ENCODE peak calls at places on chromosomes 5 and 9, in seven cellular contexts. Q is H1, Y is ovary, M is tibial nerve, S is lower leg skin, J is GM12892, H is Peyer's patch. E is an unnamed sample.

GRCh38 chr5:56317923-56318561 is 84.9 kb upstream of the ANKRD55 start:
- DNase-seq in Q (no peak), Y (no peak), M (no peak), S (no peak), J (no peak), H (no peak), E (no peak)

GRCh38 chr5:87121315-87122170 is 146.1 kb upstream of the RASA1 start:
- DNase-seq in Q (no peak), Y (no peak), M (no peak), S (no peak), J (no peak), H (no peak), E (peak)

GRCh38 chr9:125906144-125906543 is 159.0 kb downstream of the PBX3 start:
- DNase-seq in Q (no peak), Y (no peak), M (no peak), S (no peak), J (no peak), H (no peak), E (no peak)

GRCh38 chr9:128144239-128145181 is 4.7 kb upstream of the LCN2 start:
- DNase-seq in Q (no peak), Y (no peak), M (no peak), S (no peak), J (peak), H (peak), E (no peak)

GRCh38 chr5:179986328-179986727 is 78.6 kb upstream of the TBC1D9B start:
- DNase-seq in Q (no peak), Y (no peak), M (no peak), S (no peak), J (no peak), H (no peak), E (no peak)

GRCh38 chr9:65432051-65432450 is 147.0 kb upstream of the FOXD4L5 start:
- DNase-seq in Q (no peak), Y (no peak), M (no peak), S (no peak), J (no peak), H (no peak), E (no peak)

GRCh38 chr5:132207783-132208182 is 19.9 kb downstream of the P4HA2 start:
- DNase-seq in Q (no peak), Y (no peak), M (no peak), S (no peak), J (no peak), H (no peak), E (no peak)

GRCh38 chr5:56610093-56610698 is 205.2 kb upstream of the MAP3K1 start:
- DNase-seq in Q (no peak), Y (no peak), M (no peak), S (no peak), J (no peak), H (no peak), E (no peak)

GRCh38 chr5:69504036-69504435 is 11.4 kb downstream of the OCLN start:
- DNase-seq in Q (no peak), Y (no peak), M (no peak), S (no peak), J (no peak), H (no peak), E (no peak)

GRCh38 chr5:10761842-10762165 is 770 bp upstream of the DAP start:
- DNase-seq in Q (no peak), Y (peak), M (peak), S (peak), J (no peak), H (no peak), E (no peak)
- TF ChIP-seq POLR2A in Q (no peak), Y (no peak), M (no peak), S (no peak), J (no peak), H (no peak), E (no peak)

DNA sequence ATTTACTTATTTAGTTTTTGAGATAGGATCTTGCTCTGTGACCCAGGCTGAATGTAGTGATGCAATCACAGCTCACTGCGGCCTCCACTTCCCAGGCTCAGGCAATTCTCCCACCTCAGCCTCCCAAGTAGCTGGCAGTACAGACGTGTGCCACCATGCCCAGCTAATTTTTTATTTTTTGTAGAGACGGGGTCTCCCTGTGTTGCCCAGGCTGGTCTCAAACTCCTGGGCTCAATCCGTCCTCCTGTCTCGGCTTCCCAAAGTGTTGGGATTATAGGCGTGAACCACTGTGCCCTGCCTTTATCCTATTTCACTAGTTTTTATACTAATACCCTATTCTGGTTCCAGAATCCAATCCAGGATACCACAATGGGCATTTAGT is 6.8 kb downstream of the RPS14 start:
- DNase-seq in Q (no peak), Y (no peak), M (no peak), S (no peak), J (no peak), H (no peak), E (no peak)
- TF ChIP-seq POLR2A in Q (no peak), Y (no peak), M (no peak), S (no peak), J (no peak), H (no peak), E (no peak)

GRCh38 chr5:151755383-151755782 is 3.0 kb downstream of the ATOX1 start:
- DNase-seq in Q (no peak), Y (no peak), M (no peak), S (no peak), J (no peak), H (no peak), E (no peak)

GRCh38 chr5:151758141-151758429 is 346 bp downstream of the ATOX1 start:
- DNase-seq in Q (no peak), Y (no peak), M (no peak), S (no peak), J (no peak), H (no peak), E (no peak)

GRCh38 chr5:151757233-151758140 is 944 bp downstream of the ATOX1 start:
- DNase-seq in Q (no peak), Y (no peak), M (no peak), S (peak), J (peak), H (no peak), E (peak)

GRCh38 chr5:151758430-151759241 is at the start of gene ATOX1:
- DNase-seq in Q (no peak), Y (peak), M (peak), S (peak), J (peak), H (peak), E (peak)
- TF ChIP-seq POLR2A in Q (peak), Y (peak), M (peak), S (peak), J (peak), H (peak), E (peak)

GRCh38 chr9:34253460-34253837 is 74.6 kb downstream of the UBAP1 start:
- DNase-seq in Q (no peak), Y (peak), M (no peak), S (no peak), J (no peak), H (no peak), E (no peak)
- TF ChIP-seq POLR2A in Q (no peak), Y (no peak), M (no peak), S (no peak), J (no peak), H (no peak), E (no peak)

GRCh38 chr9:2623046-2623865 is 1.7 kb downstream of the VLDLR start:
- DNase-seq in Q (no peak), Y (peak), M (no peak), S (peak), J (no peak), H (peak), E (no peak)
- TF ChIP-seq POLR2A in Q (no peak), Y (peak), M (peak), S (no peak), J (no peak), H (no peak), E (no peak)

GRCh38 chr5:154189819-154190651 is 498 bp upstream of the GALNT10 start:
- DNase-seq in Q (no peak), Y (peak), M (peak), S (peak), J (peak), H (peak), E (peak)
- TF ChIP-seq POLR2A in Q (no peak), Y (no peak), M (no peak), S (no peak), J (peak), H (peak), E (no peak)

GRCh38 chr5:42059291-42059690 is 134.2 kb downstream of the FBXO4 start:
- DNase-seq in Q (no peak), Y (no peak), M (no peak), S (no peak), J (no peak), H (no peak), E (no peak)

GRCh38 chr5:42059778-42060464 is 134.8 kb downstream of the FBXO4 start:
- DNase-seq in Q (no peak), Y (no peak), M (no peak), S (no peak), J (no peak), H (no peak), E (no peak)

GRCh38 chr5:42057254-42057690 is 132.2 kb downstream of the FBXO4 start:
- DNase-seq in Q (peak), Y (no peak), M (peak), S (peak), J (peak), H (peak), E (no peak)
- TF ChIP-seq POLR2A in Q (no peak), Y (no peak), M (no peak), S (no peak), J (no peak), H (no peak), E (no peak)

DNA sequence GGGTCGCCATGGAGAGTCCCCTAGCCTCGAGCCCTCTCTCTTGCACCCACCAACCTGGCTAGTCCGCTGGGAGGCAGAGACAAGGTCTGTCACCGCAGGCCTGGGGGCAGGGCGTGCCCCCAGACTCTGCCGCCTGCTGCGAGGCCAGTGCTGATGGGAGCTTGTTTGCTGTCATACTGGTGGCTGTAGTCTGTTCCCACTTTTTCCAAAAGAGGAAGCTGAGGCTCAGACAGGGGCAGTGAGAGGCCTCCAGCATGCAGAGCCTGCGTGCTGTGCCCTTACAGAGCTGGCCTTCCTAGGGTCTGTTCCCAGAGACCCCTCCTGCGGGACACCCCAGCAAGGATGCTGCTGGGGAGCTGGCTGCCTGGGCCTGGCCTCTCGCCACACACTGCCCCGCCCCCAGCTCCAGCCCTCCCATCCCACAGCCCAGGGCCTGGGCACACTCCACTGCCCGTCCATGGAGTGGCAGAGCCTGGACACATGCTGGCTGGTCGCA is 21.0 kb upstream of the SUSD3 start:
- DNase-seq in Q (no peak), Y (no peak), M (no peak), S (no peak), J (no peak), H (no peak), E (no peak)
- TF ChIP-seq POLR2A in Q (no peak), Y (no peak), M (no peak), S (no peak), J (no peak), H (no peak), E (no peak)

GRCh38 chr9:136439550-136440408 is at the start of gene INPP5E:
- DNase-seq in Q (peak), Y (peak), M (peak), S (peak), J (peak), H (peak), E (peak)
- TF ChIP-seq POLR2A in Q (no peak), Y (no peak), M (peak), S (no peak), J (no peak), H (no peak), E (no peak)

GRCh38 chr9:134787601-134788531 is 92.7 kb upstream of the FCN2 start:
- DNase-seq in Q (no peak), Y (no peak), M (no peak), S (no peak), J (no peak), H (no peak), E (no peak)
- TF ChIP-seq POLR2A in Q (no peak), Y (no peak), M (no peak), S (no peak), J (no peak), H (no peak), E (no peak)

E was measured in breast epithelium.